ENCODE peak calls at places on chromosomes 16 and 17, in seven cellular contexts. I is GM20000; K is EL; F is fibroblast of lung; S is brain microvascular endothelial cell; D is activated T-helper 2 cell treated with anti-CD3 and anti-CD28 coated beads, Interferon-gamma antibody, Interleukin-2, Interleukin-4, amounts not matched to agents 10 μg/mL and 5 μg/mL and 100 μg/mL, durations not matched to agents 14 hours and 24 hours and 36 hours; L is choroid plexus epithelial cell. O is an unnamed sample.

GRCh38 chr16:74771656-74772315 is 2.8 kb downstream of the FA2H start:
- DNase-seq in K (no peak), S (no peak), D (no peak), L (no peak), I (peak; percentile 84), F (no peak), O (no peak)

GRCh38 chr17:40176409-40177110 is 710 bp upstream of the RAPGEFL1 start:
- DNase-seq in K (no peak), D (no peak), L (no peak), I (no peak), S (no peak), F (no peak), O (no peak)

GRCh38 chr16:27508476-27508875 is 41.2 kb downstream of the GTF3C1 start:
- DNase-seq in L (no peak), K (no peak), I (no peak), F (no peak), S (no peak), D (no peak), O (no peak)

GRCh38 chr17:57295526-57296023 is 39.3 kb downstream of the MSI2 start:
- DNase-seq in D (no peak), I (no peak), F (peak; percentile 31), S (peak; percentile 26), K (peak; percentile 70), L (peak; percentile 43), O (peak; percentile 83)

GRCh38 chr16:9549487-9549886 is 458.0 kb downstream of the HAPSTR1 start:
- DNase-seq in D (no peak), F (no peak), K (no peak), S (no peak), L (no peak), I (no peak), O (no peak)

GRCh38 chr17:59623151-59623550 is 3.5 kb downstream of the CLTC start:
- DNase-seq in K (no peak), D (no peak), F (no peak), I (no peak), S (no peak), L (no peak), O (no peak)

GRCh38 chr16:66416981-66417700 is 10.0 kb upstream of the BEAN1 start:
- DNase-seq in I (no peak), L (no peak), D (no peak), S (no peak), F (no peak), K (peak; percentile 65), O (peak; percentile 18)

GRCh38 chr17:9002236-9002609 is 19.1 kb upstream of the NTN1 start:
- DNase-seq in S (no peak), D (no peak), I (no peak), K (no peak), F (no peak), L (no peak), O (no peak)

GRCh38 chr17:35448214-35448898 is at the start of gene SLFN13:
- DNase-seq in I (peak; percentile 81), S (peak; percentile 59), K (peak; percentile 85), F (peak; percentile 49), D (peak; percentile 83), L (peak; percentile 60), O (peak; percentile 56)

GRCh38 chr16:31010943-31011342 is 505 bp upstream of the STX1B start:
- DNase-seq in F (no peak), D (no peak), S (no peak), L (no peak), I (no peak), K (no peak), O (no peak)

GRCh38 chr16:85395207-85395912 is 217.8 kb upstream of the GSE1 start:
- DNase-seq in K (peak; percentile 99), L (peak; percentile 93), S (peak; percentile 95), D (no peak), I (peak; percentile 79), F (peak; percentile 98), O (peak; percentile 97)

GRCh38 chr17:68457168-68457538 is at the start of gene WIPI1:
- DNase-seq in S (no peak), F (no peak), D (peak; percentile 45), L (no peak), K (no peak), I (no peak), O (no peak)

GRCh38 chr17:77974396-77974795 is 15.9 kb downstream of the TNRC6C start:
- DNase-seq in S (no peak), I (no peak), F (no peak), K (no peak), L (no peak), D (no peak), O (no peak)

GRCh38 chr16:14284371-14284770 is 213.3 kb downstream of the MRTFB start:
- DNase-seq in F (no peak), D (no peak), S (no peak), I (no peak), K (no peak), L (no peak), O (no peak)

GRCh38 chr16:67155305-67156145 is 4.2 kb downstream of the TRADD start:
- DNase-seq in L (peak; percentile 83), I (peak; percentile 95), S (peak; percentile 33), D (peak; percentile 77), F (peak; percentile 72), K (peak; percentile 72), O (peak; percentile 58)

GRCh38 chr16:67562526-67562917 is at the start of gene CTCF:
- DNase-seq in F (peak; percentile 82), D (no peak), I (peak; percentile 91), L (peak; percentile 86), S (peak; percentile 53), K (peak; percentile 86), O (peak; percentile 83)

GRCh38 chr16:5845046-5845445 is 747.5 kb upstream of the EEF2KMT start:
- DNase-seq in D (no peak), I (no peak), L (no peak), S (no peak), K (no peak), F (no peak), O (peak; percentile 6)

GRCh38 chr17:64146418-64147109 is 16.6 kb upstream of the ERN1 start:
- DNase-seq in D (no peak), L (peak; percentile 80), S (peak; percentile 56), F (peak; percentile 83), I (peak; percentile 27), K (peak; percentile 60), O (peak; percentile 71)

GRCh38 chr17:28338056-28338768 is 2.7 kb downstream of the TNFAIP1 start:
- DNase-seq in L (peak; percentile 41), I (no peak), K (peak; percentile 83), D (no peak), S (peak; percentile 38), F (peak; percentile 52), O (peak; percentile 45)

GRCh38 chr16:8907096-8907495 is 24.9 kb downstream of the LITAFD start:
- DNase-seq in I (no peak), K (no peak), F (no peak), D (no peak), S (no peak), L (no peak), O (no peak)

GRCh38 chr16:19138601-19139000 is 24.8 kb downstream of the ITPRIPL2 start:
- DNase-seq in F (peak; percentile 95), K (peak; percentile 74), L (peak; percentile 91), S (peak; percentile 52), D (no peak), I (no peak), O (peak; percentile 76)

GRCh38 chr17:77460514-77461046 is 319.8 kb downstream of the SEC14L1 start:
- DNase-seq in I (no peak), L (no peak), F (no peak), K (no peak), D (no peak), S (no peak), O (peak; percentile 50)

O was measured in astrocyte of the spinal cord.